ENCODE peak calls at places on chromosome 22, in four cellular contexts. Y is Caco-2, P is sigmoid colon, D is heart right ventricle. B is an unnamed sample.
A peak's percentile ranks its signal among the peaks of the same experiment; 100 is the strongest.

GRCh38 chr22:49975543-49976389 is 15.2 kb downstream of the PIM3 start:
- DNase-seq in P (peak; percentile 69), D (no peak), Y (peak; percentile 42), B (no peak)

GRCh38 chr22:31544481-31545480 is 48.4 kb downstream of the SFI1 start:
- DNase-seq in D (no peak), Y (no peak), P (no peak), B (no peak)

GRCh38 chr22:45125198-45125597 is 38.5 kb upstream of the NUP50 start:
- DNase-seq in Y (no peak), D (no peak), P (no peak), B (no peak)

GRCh38 chr22:37690407-37690806 is 4.3 kb downstream of the NOL12 start:
- DNase-seq in D (no peak), P (no peak), Y (no peak), B (no peak)

GRCh38 chr22:43990044-43990443 is 34.1 kb upstream of the PARVB start:
- DNase-seq in Y (no peak), D (no peak), P (peak; percentile 44), B (no peak)

GRCh38 chr22:37077802-37078448 is 26.4 kb downstream of the KCTD17 start:
- DNase-seq in P (no peak), D (no peak), Y (peak; percentile 84), B (peak; percentile 52)

GRCh38 chr22:41883400-41883799 is 31.5 kb downstream of the SHISA8 start:
- DNase-seq in D (no peak), Y (no peak), P (no peak), B (no peak)

GRCh38 chr22:24834845-24835570 is 29.0 kb downstream of the SGSM1 start:
- DNase-seq in D (no peak), P (no peak), Y (peak; percentile 52), B (peak; percentile 43)

GRCh38 chr22:46038516-46039430 is 61.8 kb upstream of the WNT7B start:
- DNase-seq in P (peak; percentile 55), Y (no peak), D (no peak), B (peak; percentile 30)

GRCh38 chr22:33076368-33076767 is 18.2 kb upstream of the SYN3 start:
- DNase-seq in D (no peak), P (no peak), Y (peak; percentile 26), B (no peak)

GRCh38 chr22:23105919-23106853 is 35.6 kb downstream of the RSPH14 start:
- DNase-seq in P (no peak), D (no peak), Y (no peak), B (no peak)

GRCh38 chr22:23922921-23923320 is 28.7 kb downstream of the MIF start:
- DNase-seq in Y (no peak), D (no peak), P (no peak), B (no peak)

GRCh38 chr22:36369004-36369921 is 18.5 kb downstream of the MYH9 start:
- DNase-seq in Y (no peak), D (no peak), P (no peak), B (peak; percentile 47)

GRCh38 chr22:21032843-21033688 is 705 bp upstream of the SLC7A4 start:
- DNase-seq in D (no peak), Y (no peak), P (no peak), B (no peak)

GRCh38 chr22:46996595-46997310 is 234.3 kb downstream of the TBC1D22A start:
- DNase-seq in Y (peak; percentile 35), P (peak; percentile 24), D (no peak), B (peak; percentile 28)

GRCh38 chr22:33303109-33303508 is 244.9 kb upstream of the SYN3 start:
- DNase-seq in P (no peak), D (no peak), Y (no peak), B (no peak)

GRCh38 chr22:46013460-46014416 is 36.8 kb upstream of the WNT7B start:
- DNase-seq in Y (peak; percentile 96), P (peak; percentile 98), D (peak; percentile 94), B (peak; percentile 97)

GRCh38 chr22:29083576-29084566 is 11.0 kb downstream of the KREMEN1 start:
- DNase-seq in P (no peak), Y (no peak), D (no peak), B (no peak)

GRCh38 chr22:23514317-23515038 is 65.6 kb downstream of the IGLL1 start:
- DNase-seq in P (peak; percentile 85), Y (no peak), D (no peak), B (no peak)

GRCh38 chr22:38162881-38163843 is 18.5 kb downstream of the PLA2G6 start:
- DNase-seq in Y (no peak), D (no peak), P (peak; percentile 56), B (no peak)

GRCh38 chr22:19110064-19110458 is 12.2 kb downstream of the DGCR2 start:
- DNase-seq in Y (no peak), P (no peak), D (no peak), B (no peak)

GRCh38 chr22:44620129-44620840 is 81.7 kb upstream of the PRR5 start:
- DNase-seq in Y (peak; percentile 30), P (peak; percentile 76), D (peak; percentile 89), B (peak; percentile 70)

GRCh38 chr22:19448076-19448607 is 631 bp upstream of the C22orf39 start:
- DNase-seq in P (peak; percentile 72), D (peak; percentile 27), Y (peak; percentile 66), B (peak; percentile 89)

GRCh38 chr22:35523167-35523928 is 17.3 kb upstream of the RASD2 start:
- DNase-seq in D (no peak), P (no peak), Y (no peak), B (peak; percentile 26)

GRCh38 chr22:45781459-45781858 is 109.8 kb downstream of the ATXN10 start:
- DNase-seq in D (no peak), P (no peak), Y (no peak), B (no peak)

GRCh38 chr22:29030016-29030617 is 31.5 kb downstream of the C22orf31 start:
- DNase-seq in P (no peak), Y (no peak), D (no peak), B (no peak)

GRCh38 chr22:25368271-25368670 is 148.8 kb downstream of the CRYBB2 start:
- DNase-seq in P (no peak), Y (no peak), D (no peak), B (peak; percentile 37)

GRCh38 chr22:47310601-47311000 is 548.2 kb downstream of the TBC1D22A start:
- DNase-seq in P (no peak), D (no peak), Y (no peak), B (no peak)

GRCh38 chr22:37990862-37991261 is 6.5 kb upstream of the SOX10 start:
- DNase-seq in D (no peak), P (no peak), Y (no peak), B (no peak)

GRCh38 chr22:26168934-26169311 is 339 bp upstream of the SEZ6L start:
- DNase-seq in D (no peak), P (no peak), Y (no peak), B (no peak)

GRCh38 chr22:25167834-25168601 is 31.6 kb upstream of the CRYBB3 start:
- DNase-seq in P (peak; percentile 49), D (no peak), Y (no peak), B (peak; percentile 28)

DNA sequence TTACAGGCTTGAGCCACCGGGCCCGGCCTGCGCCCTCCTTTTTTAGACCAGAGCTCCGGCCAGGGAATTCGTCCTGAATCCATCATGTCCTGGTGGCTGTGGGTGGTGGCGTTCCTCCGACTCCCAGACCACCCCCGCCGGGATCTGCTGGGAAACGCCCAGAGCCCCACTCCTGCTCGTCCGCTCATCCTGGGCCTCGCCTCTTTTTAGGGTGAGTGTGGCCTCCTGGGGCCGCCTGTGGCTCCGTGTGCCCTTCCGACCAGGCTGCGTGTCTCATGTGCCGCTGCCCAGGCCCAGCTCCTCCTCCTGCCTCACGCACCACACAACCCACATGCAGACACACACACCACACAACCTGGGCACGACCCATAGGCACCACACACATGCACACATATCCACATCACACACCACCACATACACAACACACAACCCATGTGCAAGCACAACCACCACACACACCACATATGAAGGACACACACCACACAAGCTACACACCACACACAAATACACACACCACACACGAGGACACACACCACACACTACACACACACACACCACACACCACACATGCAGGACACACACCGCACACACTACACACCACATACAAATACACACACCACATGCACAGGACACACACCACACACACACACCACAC is 946.2 kb downstream of the BRD1 start:
- DNase-seq in P (peak; percentile 45), Y (no peak), D (no peak), B (no peak)
- H3K36me3 ChIP-seq in P (no peaks in the 10 kb centered on the region), Y (no peaks in the 10 kb centered on the region), D (no peaks in the 10 kb centered on the region), B (no peaks in the 10 kb centered on the region)

GRCh38 chr22:30222321-30222720 is 24.2 kb downstream of the LIF start:
- DNase-seq in Y (no peak), P (no peak), D (no peak), B (no peak)

GRCh38 chr22:30226192-30226832 is 20.2 kb downstream of the LIF start:
- DNase-seq in P (no peak), Y (no peak), D (no peak), B (no peak)

GRCh38 chr22:30223303-30223702 is 23.3 kb downstream of the LIF start:
- DNase-seq in P (no peak), Y (no peak), D (no peak), B (no peak)

GRCh38 chr22:30225220-30225922 is 21.2 kb downstream of the LIF start:
- DNase-seq in P (no peak), Y (no peak), D (no peak), B (no peak)

DNA sequence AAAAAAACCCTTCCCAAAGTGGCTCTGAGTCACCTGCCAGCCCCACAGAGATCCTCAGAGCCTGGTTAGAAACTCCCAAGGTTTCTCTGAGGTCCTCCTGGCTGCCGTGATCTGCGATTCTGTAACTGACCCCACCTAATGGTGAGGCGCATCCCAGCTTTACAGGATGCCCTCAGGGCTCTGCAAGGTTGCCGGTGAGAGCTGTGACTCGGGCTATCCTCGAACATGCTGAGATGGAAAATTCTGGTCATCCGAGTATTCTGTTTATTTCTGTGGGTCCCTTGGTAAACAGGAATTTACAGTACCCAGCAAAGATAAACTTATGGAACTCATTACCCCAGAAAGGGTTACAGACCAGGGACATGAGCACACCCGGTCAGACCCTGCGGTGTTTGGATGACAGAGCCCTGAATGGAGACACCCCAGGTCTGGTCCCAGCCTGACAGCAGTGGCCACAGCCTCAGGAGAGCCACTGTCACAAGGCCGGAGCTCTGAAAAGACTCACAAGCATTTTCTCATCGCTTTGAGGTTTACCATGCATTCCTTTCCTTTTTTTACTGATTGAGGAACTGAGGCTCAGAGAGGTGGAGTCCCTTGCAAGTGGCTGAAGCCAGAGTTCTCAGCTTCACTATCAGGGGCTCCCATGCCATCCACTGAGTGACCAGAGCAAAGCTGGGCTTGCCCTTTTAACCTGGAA is 22.2 kb downstream of the LIF start:
- DNase-seq in P (no peak), D (no peak), Y (no peak), B (no peak)
- H3K4me1 ChIP-seq in P (no peaks in the 10 kb centered on the region), D (no peaks in the 10 kb centered on the region), Y (peaks cover 11% of the 10 kb centered on the region), B (no peaks in the 10 kb centered on the region)

GRCh38 chr22:27984723-27985122 is 65.7 kb upstream of the PITPNB start:
- DNase-seq in P (no peak), Y (no peak), D (no peak), B (no peak)
- H3K36me3 ChIP-seq in P (peaks cover 67% of the 10 kb centered on the region), Y (no peaks in the 10 kb centered on the region), D (no peaks in the 10 kb centered on the region), B (peaks cover 2% of the 10 kb centered on the region)

GRCh38 chr22:39472570-39473556 is 16.1 kb downstream of the MGAT3 start:
- DNase-seq in P (no peak), Y (peak; percentile 57), D (no peak), B (peak; percentile 98)
- H3K4me1 ChIP-seq in P (no peaks in the 10 kb centered on the region), Y (peaks cover 76% of the 10 kb centered on the region), D (peaks cover 29% of the 10 kb centered on the region), B (peaks cover 2% of the 10 kb centered on the region)